ENCODE peak calls at places on chromosomes 1 and 21, in seven cellular contexts. J is K562, P is HepG2, F is GM12891, Y is GM12878, R is SK-N-SH, M is H1. S is an unnamed sample.

GRCh38 chr1:4585216-4585615 is 69.2 kb upstream of the AJAP1 start:
- DNase-seq in J (peak; percentile 59), P (no peak), F (peak; percentile 46), Y (no peak), R (peak; percentile 50), M (no peak), S (no peak)

GRCh38 chr1:197391303-197392226 is 123.5 kb downstream of the CRB1 start:
- DNase-seq in J (peak; percentile 5), P (no peak), F (no peak), Y (no peak), R (no peak), M (no peak), S (no peak)

GRCh38 chr1:201346987-201347386 is 30.5 kb downstream of the TNNT2 start:
- DNase-seq in J (no peak), P (no peak), F (no peak), Y (no peak), R (no peak), M (no peak), S (no peak)

GRCh38 chr1:23422313-23422877 is 2.2 kb downstream of the TCEA3 start:
- DNase-seq in J (peak; percentile 77), P (no peak), F (no peak), Y (no peak), R (peak; percentile 73), M (no peak), S (no peak)

GRCh38 chr1:52600533-52601179 is 1.5 kb upstream of the GPX7 start:
- DNase-seq in J (no peak), P (peak; percentile 66), F (no peak), Y (no peak), R (no peak), M (no peak), S (no peak)

GRCh38 chr1:180757657-180758056 is 125.8 kb downstream of the XPR1 start:
- DNase-seq in J (no peak), P (no peak), F (no peak), Y (no peak), R (no peak), M (no peak), S (no peak)

GRCh38 chr1:109474697-109475096 is 8.4 kb downstream of the SYPL2 start:
- DNase-seq in J (peak; percentile 25), P (no peak), F (no peak), Y (no peak), R (no peak), M (no peak), S (no peak)

GRCh38 chr1:32724678-32725594 is 22.4 kb upstream of the SYNC start:
- DNase-seq in J (peak; percentile 98), P (no peak), F (no peak), Y (no peak), R (peak; percentile 51), M (no peak), S (no peak)

DNA sequence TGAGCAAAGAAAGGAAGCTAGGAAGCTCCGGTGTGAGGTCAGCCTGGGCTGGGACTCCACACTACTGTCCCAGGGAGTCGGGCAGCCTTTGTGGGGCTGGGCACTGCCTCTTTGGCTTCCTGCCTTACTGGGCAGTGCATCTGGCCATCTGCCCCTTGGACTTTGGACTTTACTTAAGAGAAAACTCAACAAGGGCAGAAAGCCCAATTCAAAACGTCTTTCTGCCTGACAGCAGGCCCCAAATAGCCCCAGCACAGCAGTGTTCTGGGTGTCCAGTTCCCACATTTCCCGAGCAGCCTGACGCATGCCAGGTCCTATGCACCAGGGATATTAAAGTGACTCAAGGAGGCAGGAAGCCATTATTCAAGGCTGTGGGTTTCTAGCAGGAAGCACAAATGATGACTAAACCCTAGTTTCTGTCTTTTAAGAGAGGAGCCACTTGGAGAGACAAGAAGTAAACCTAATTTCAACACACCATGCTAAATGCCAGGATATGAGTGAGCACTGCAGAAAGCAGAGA is 37.9 kb upstream of the EDEM3 start:
- DNase-seq in J (no peak), P (peak; percentile 75), F (no peak), Y (no peak), R (no peak), M (no peak), S (no peak)
- TF ChIP-seq TAF1 in J (no peak), P (no peak), F (no peak), Y (no peak), R (peak; percentile 37), M (no peak), S (no peak)

DNA sequence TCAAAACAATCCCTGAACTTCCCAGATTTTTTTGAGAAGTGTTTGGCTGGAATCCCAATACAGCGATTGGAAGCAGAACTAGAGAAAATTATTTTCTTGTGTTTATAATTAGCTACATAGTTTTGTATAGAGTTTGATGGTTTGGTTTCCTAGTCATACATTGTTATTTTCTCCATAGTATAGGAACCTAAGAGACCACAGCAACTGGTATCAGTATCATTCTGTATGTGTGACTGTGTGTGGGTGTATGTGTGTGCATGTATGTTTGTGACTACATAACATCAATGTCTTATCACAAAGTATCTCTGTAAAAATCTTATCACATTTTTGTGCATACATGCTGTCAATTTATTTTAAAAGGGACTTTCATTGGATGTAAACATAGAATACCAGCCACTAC is 780.5 kb downstream of the MRPL39 start:
- DNase-seq in J (no peak), P (no peak), F (no peak), Y (no peak), R (no peak), M (no peak), S (no peak)
- TF ChIP-seq TAF1 in J (no peak), P (no peak), F (no peak), Y (no peak), R (no peak), M (no peak), S (no peak)

DNA sequence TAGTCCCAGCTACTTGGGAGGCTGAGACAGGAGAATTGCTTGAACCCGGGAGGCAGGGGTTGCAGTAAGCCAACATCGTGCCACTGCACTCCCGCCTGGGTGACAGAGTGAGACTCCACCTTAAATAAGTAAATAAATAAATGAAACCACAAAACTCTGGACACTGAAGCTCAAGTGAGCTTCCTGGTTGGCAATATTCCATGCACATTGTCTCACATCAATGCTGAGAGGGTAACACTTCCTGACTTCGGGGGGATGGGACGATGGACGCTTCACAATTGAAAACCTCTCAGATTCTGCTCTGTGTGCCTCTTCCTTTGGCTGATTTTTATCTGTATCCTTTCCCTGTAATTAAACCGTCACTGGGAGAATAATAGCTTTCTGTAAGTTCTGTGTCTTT is 70.0 kb upstream of the ZNF644 start:
- DNase-seq in J (no peak), P (peak; percentile 3), F (no peak), Y (no peak), R (no peak), M (no peak), S (no peak)
- TF ChIP-seq TAF1 in J (no peak), P (no peak), F (no peak), Y (no peak), R (no peak), M (no peak), S (no peak)

DNA sequence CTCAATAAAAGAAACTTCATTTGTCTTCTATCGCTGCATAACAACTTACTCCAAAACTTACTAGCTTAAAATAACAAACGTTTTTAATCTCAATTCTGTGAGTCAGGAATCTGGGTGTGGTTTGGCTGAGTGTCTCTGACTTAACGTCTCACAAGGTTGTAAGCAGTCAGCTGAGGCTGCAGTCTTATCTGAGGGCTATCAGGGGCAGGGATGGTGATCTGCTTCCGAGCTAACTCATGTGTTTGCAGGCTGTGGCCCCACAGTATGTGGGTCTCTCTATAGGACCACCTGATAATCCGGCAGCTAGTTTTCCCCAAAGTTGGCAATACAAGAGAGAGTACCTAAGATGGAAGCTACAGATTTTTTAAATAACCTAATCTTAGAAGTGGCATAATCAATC is 234.2 kb upstream of the FGGY start:
- DNase-seq in J (peak; percentile 68), P (no peak), F (no peak), Y (no peak), R (no peak), M (no peak), S (no peak)
- TF ChIP-seq TAF1 in J (no peak), P (no peak), F (no peak), Y (no peak), R (no peak), M (no peak), S (no peak)

S was measured in GM12892.